ENCODE peak calls at places on chromosomes 2 and 18, in four cellular contexts. D is astrocyte of the cerebellum, Q is NB4, P is A549. V is an unnamed sample.

GRCh38 chr18:21194871-21195771 is 46.9 kb upstream of the GREB1L start:
- DNase-seq in D (peak; percentile 35), Q (peak; percentile 53), P (no peak), V (peak; percentile 13)

GRCh38 chr2:163044116-163044515 is 205.5 kb upstream of the KCNH7 start:
- DNase-seq in D (no peak), Q (no peak), P (no peak), V (no peak)

GRCh38 chr18:7764406-7764805 is 197.3 kb downstream of the PTPRM start:
- DNase-seq in D (no peak), Q (no peak), P (no peak), V (no peak)

GRCh38 chr2:239275037-239275685 is 125.7 kb downstream of the HDAC4 start:
- DNase-seq in D (peak; percentile 94), Q (peak; percentile 97), P (peak; percentile 82), V (peak; percentile 97)

GRCh38 chr2:158457092-158457825 is 507 bp downstream of the PKP4 start:
- DNase-seq in D (no peak), Q (peak; percentile 82), P (peak; percentile 15), V (no peak)

GRCh38 chr2:70907130-70907756 is 28.5 kb upstream of the ATP6V1B1 start:
- DNase-seq in D (no peak), Q (peak; percentile 74), P (no peak), V (peak; percentile 18)

GRCh38 chr2:232367016-232367415 is 11.5 kb upstream of the ALPP start:
- DNase-seq in D (no peak), Q (no peak), P (no peak), V (no peak)

GRCh38 chr18:76544511-76545350 is 49.7 kb upstream of the ZNF516 start:
- DNase-seq in D (no peak), Q (peak; percentile 37), P (no peak), V (no peak)

GRCh38 chr18:48637081-48637990 is 98.5 kb downstream of the CTIF start:
- DNase-seq in D (no peak), Q (no peak), P (no peak), V (no peak)

GRCh38 chr2:70396589-70396988 is 94.7 kb upstream of the FAM136A start:
- DNase-seq in D (no peak), Q (no peak), P (no peak), V (no peak)

DNA sequence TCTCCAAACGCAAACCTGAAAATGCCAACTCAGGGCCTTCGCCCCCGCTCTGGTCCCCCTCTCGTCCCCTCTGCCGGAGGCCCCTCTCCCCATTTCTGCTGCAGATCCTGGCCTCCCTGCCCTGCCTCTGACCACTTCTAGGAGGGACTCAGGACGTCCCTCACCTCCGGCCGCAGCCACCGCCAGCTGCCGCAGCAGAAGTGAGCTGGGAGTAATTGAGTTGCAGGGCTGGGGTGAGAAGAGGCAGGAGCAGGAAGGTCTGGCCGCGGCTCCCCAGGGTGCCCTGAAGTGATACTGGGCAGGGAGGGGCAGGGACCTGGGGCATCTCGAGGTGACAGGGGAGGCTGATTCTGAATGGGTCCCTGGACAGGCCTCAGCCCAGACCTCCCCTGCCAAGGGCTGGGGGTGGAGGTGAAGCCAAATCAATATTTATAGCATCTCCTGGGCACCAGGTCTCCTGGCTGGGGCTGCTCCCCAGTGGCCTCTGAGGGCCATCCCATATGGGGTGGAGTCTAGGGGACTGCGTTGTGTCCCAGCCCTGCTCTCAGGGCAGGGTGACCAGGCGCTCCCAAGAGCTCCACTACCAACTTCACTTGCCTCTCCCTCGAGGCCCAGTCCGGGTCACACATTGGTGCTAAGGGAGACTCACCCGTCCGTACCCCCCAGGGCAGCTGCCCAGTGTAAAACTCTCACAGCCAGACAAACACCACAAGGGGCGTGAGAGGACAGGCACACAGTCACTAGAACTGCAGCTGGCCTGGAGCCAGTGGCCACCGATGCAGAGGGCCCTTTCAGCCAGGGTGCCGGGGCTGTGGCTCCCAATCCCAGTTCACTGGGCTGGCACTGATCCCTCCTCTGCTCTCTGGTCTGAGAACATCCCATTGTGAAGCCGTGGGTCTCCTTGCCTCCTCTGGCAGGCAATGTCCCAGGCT is 33.0 kb downstream of the KCNIP3 start:
- DNase-seq in D (no peak), Q (no peak), P (no peak), V (no peak)
- TF ChIP-seq CTCF in D (no peak), Q (no peak), P (no peak), V (no peak)

GRCh38 chr2:181308731-181309130 is 148.5 kb upstream of the ITGA4 start:
- DNase-seq in D (no peak), Q (peak; percentile 76), P (no peak), V (no peak)

GRCh38 chr2:181309161-181309560 is 148.0 kb upstream of the ITGA4 start:
- DNase-seq in D (no peak), Q (peak; percentile 77), P (no peak), V (no peak)

GRCh38 chr2:181305151-181306123 is 151.7 kb upstream of the ITGA4 start:
- DNase-seq in D (no peak), Q (peak; percentile 98), P (no peak), V (no peak)

GRCh38 chr2:181306785-181307184 is 150.4 kb upstream of the ITGA4 start:
- DNase-seq in D (no peak), Q (peak; percentile 39), P (no peak), V (no peak)

GRCh38 chr2:181307203-181307991 is 149.8 kb upstream of the ITGA4 start:
- DNase-seq in D (no peak), Q (peak; percentile 26), P (no peak), V (no peak)
- H3K4me3 ChIP-seq in D (no peak overlapping the region), Q (no peak overlapping the region), P (no peak overlapping the region), V (no peak overlapping the region)

GRCh38 chr18:54330768-54331548 is 26.7 kb downstream of the STARD6 start:
- DNase-seq in D (no peak), Q (no peak), P (no peak), V (no peak)
- TF ChIP-seq CTCF in D (no peak), Q (no peak), P (peak; percentile 22), V (peak; percentile 5)

DNA sequence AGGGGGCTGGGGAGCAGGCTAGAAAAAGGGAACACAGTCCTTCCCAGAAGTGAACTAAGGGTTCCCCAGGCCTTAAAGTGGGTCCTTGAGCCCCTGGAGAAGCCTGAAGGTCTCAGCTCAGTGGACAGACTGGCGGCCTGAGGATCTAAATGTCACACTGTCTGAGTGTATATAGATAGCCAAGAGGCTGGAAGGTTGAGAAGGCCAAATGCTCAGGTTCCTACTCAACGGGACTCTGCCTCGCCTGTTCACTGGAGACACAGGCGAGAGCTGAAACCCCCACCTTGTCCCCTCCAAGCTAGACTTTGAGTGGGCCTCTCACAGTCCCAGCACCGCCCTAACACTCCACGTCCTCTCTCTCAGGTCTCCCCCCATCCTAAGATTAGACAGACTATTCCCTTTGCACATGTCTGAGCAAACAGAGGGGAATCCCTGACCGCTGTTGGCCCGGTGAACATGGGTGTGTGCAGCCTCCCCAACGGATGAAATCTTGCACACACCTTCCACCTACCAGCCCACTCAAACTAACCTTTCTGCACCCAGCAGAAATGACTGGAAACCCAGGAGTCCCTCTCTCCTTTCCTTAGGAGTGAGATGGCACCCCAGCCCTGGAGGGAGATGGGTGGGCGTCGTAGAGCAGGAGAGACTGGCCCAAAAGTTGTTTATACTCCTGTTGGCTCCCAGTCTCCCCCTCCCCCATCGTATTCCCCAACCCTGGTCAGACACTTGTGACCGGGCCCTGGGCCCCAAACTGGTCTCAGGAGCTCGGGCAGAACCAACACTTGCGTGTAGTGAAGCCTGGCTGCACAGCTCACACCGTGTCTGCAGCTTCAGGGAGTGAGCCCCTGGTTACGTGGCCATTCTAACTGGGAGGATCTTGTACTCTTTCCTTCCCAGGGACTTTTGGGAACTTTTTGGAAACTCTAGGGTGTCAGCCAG is 1.9 kb downstream of the PKDCC start:
- DNase-seq in D (no peak), Q (no peak), P (no peak), V (no peak)
- H3K4me3 ChIP-seq in D (peak overlapping the region; percentile 71), Q (no peak overlapping the region), P (peak overlapping the region; percentile 63), V (peak overlapping the region; percentile 40)

GRCh38 chr2:172234716-172235661 is 132.3 kb upstream of the DLX2 start:
- DNase-seq in D (no peak), Q (peak; percentile 68), P (peak; percentile 35), V (no peak)
- TF ChIP-seq CTCF in D (no peak), Q (no peak), P (no peak), V (no peak)